ENCODE peak calls at places on chromosomes 4 and X, in six cellular contexts. D, S, N, Q, A and R are unnamed samples.

GRCh38 chr4:26871611-26872010 is 11.0 kb downstream of the STIM2 start:
- DNase-seq in S (no peak), Q (no peak), N (no peak), A (no peak), D (no peak), R (no peak)

GRCh38 chrX:12065251-12065650 is 73.0 kb upstream of the FRMPD4 start:
- DNase-seq in Q (peak; percentile 39), A (no peak), N (peak; percentile 8), D (no peak), S (no peak), R (peak; percentile 16)

GRCh38 chr4:122827258-122827887 is 742 bp downstream of the FGF2 start:
- DNase-seq in Q (no peak), A (no peak), N (peak; percentile 49), S (peak; percentile 16), D (peak; percentile 70), R (peak; percentile 25)

GRCh38 chrX:102985182-102985581 is 48.1 kb downstream of the RAB40AL start:
- DNase-seq in Q (no peak), S (no peak), D (no peak), A (no peak), N (no peak), R (no peak)

GRCh38 chr4:148093065-148093464 is 349.1 kb downstream of the NR3C2 start:
- DNase-seq in N (no peak), Q (no peak), A (no peak), D (no peak), S (no peak), R (no peak)

GRCh38 chrX:154525606-154526490 is 9.8 kb upstream of the FAM3A start:
- DNase-seq in D (no peak), A (no peak), Q (peak; percentile 62), S (no peak), N (no peak), R (no peak)

GRCh38 chrX:82748901-82749505 is 759.1 kb upstream of the POU3F4 start:
- DNase-seq in Q (no peak), D (no peak), N (no peak), S (no peak), A (no peak), R (no peak)

GRCh38 chrX:69317721-69318120 is 152.5 kb upstream of the PJA1 start:
- DNase-seq in S (no peak), N (no peak), A (no peak), Q (no peak), D (no peak), R (no peak)

GRCh38 chr4:102143433-102143832 is 201.8 kb downstream of the SLC39A8 start:
- DNase-seq in A (no peak), Q (no peak), N (no peak), D (no peak), S (no peak), R (no peak)

GRCh38 chr4:165384608-165385007 is 5.8 kb downstream of the CPE start:
- DNase-seq in D (no peak), Q (no peak), A (peak; percentile 73), N (no peak), S (no peak), R (no peak)

GRCh38 chr4:112214397-112215264 is 17.0 kb upstream of the AP1AR start:
- DNase-seq in A (peak; percentile 22), S (no peak), D (no peak), N (no peak), Q (peak; percentile 43), R (no peak)
- TF ChIP-seq CTCF in A (peak; percentile 35), S (peak; percentile 47), D (peak; percentile 29), N (no peak), Q (peak; percentile 65), R (peak; percentile 21)

GRCh38 chrX:77640702-77641101 is 145.3 kb downstream of the ATRX start:
- DNase-seq in A (no peak), S (no peak), N (no peak), D (no peak), Q (no peak), R (no peak)
- TF ChIP-seq CTCF in A (no peak), S (no peak), N (no peak), D (no peak), Q (no peak), R (no peak)

GRCh38 chrX:36856849-36857248 is 151.3 kb upstream of the FAM47C start:
- DNase-seq in A (no peak), N (no peak), D (no peak), S (no peak), Q (no peak), R (no peak)
- TF ChIP-seq CTCF in A (no peak), N (no peak), D (no peak), S (no peak), Q (peak; percentile 46), R (no peak)

DNA sequence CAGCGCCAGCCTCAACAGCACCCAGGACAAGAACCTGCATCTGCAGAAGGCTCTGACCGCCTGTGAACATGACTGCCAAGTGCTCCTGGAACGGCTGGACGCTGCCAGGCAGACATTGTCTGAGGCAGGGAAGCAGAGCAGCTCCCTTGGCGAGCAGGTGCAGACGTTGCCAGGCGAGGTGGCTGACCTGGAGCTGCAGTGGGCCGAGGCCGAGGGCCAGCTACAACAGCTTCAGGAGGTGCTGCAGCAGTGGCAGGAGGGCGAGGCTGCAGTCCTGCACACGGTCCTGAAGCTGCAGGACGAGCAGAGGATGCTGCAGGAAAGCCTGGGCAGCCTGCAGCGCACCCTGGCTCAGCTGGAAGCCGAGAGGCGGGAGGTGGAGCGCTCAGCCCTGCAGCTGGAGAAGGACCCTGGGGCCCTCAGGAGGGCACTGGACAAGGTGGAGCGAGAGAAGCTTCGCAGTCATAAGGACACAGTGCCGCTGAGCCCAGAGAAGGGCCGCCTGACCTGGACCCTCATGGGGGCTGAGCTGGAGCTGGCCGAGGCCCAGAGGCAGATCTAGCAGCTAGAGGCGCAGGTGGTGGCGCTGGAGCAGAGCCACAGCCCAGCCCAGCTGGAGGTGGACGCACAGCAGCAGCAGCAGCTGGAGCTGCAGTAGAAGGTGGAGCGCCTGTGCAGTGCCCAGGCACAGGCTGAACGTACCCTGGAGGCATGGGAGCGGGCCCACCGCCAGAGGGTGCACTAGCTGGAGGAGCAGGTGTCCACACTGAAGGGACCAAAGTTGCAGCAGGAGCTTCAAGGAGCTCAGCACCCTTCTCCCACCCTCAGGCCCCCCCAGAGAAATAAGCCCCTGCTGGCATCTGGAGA is 16.4 kb downstream of the SMIM10L2A start:
- DNase-seq in Q (no peak), S (no peak), A (no peak), D (no peak), N (peak; percentile 43), R (peak; percentile 23)
- TF ChIP-seq CTCF in Q (peak; percentile 42), S (no peak), A (peak; percentile 8), D (no peak), N (no peak), R (no peak)